ENCODE peak calls at places on chromosomes 2 and 18, in four cellular contexts. A, M, G and W are unnamed samples.

GRCh38 chr2:232838406-232838874 is 31.6 kb upstream of the SNORC start:
- DNase-seq in M (no peak), G (no peak), A (no peak), W (peak)

GRCh38 chr2:215712850-215713230 is 277.0 kb upstream of the FN1 start:
- DNase-seq in G (no peak), A (no peak), M (no peak), W (peak)

GRCh38 chr2:236178921-236179652 is 10.9 kb upstream of the GBX2 start:
- DNase-seq in M (peak), G (no peak), A (peak), W (no peak)

GRCh38 chr2:187188783-187189631 is 259.0 kb downstream of the CALCRL start:
- DNase-seq in A (no peak), M (no peak), G (no peak), W (no peak)

GRCh38 chr2:8103085-8103708 is 578.7 kb upstream of the ID2 start:
- DNase-seq in G (no peak), A (no peak), M (no peak), W (peak)

GRCh38 chr2:124678043-124678442 is 653.0 kb downstream of the CNTNAP5 start:
- DNase-seq in M (no peak), G (no peak), A (peak), W (peak)

GRCh38 chr2:98911376-98912154 is 24.5 kb downstream of the CRACDL start:
- DNase-seq in A (no peak), M (no peak), G (no peak), W (peak)

GRCh38 chr2:240605867-240606743 is 19.2 kb upstream of the GPR35 start:
- DNase-seq in M (no peak), A (no peak), G (no peak), W (no peak)

GRCh38 chr2:69081757-69082156 is 68.8 kb downstream of the ANTXR1 start:
- DNase-seq in M (no peak), A (no peak), G (no peak), W (no peak)

GRCh38 chr2:109324859-109325258 is 195.9 kb downstream of the SH3RF3 start:
- DNase-seq in A (no peak), M (no peak), G (no peak), W (peak)

GRCh38 chr2:233361298-233361697 is 7.0 kb downstream of the DGKD start:
- DNase-seq in M (no peak), A (no peak), G (no peak), W (no peak)

GRCh38 chr2:177711472-177712276 is 319.1 kb downstream of the AGPS start:
- DNase-seq in G (no peak), M (no peak), A (no peak), W (no peak)

GRCh38 chr2:74428675-74429074 is 7.1 kb downstream of the WDR54 start:
- DNase-seq in M (no peak), G (no peak), A (no peak), W (no peak)

GRCh38 chr2:11784747-11785610 is 38.5 kb downstream of the LPIN1 start:
- DNase-seq in M (peak), G (peak), A (peak), W (peak)

GRCh38 chr18:33201509-33201926 is 239.0 kb downstream of the CCDC178 start:
- DNase-seq in M (peak), G (peak), A (peak), W (no peak)

GRCh38 chr2:584863-585823 is 92.1 kb downstream of the TMEM18 start:
- DNase-seq in M (peak), G (no peak), A (no peak), W (no peak)

GRCh38 chr18:36724591-36725001 is 104.2 kb downstream of the TPGS2 start:
- DNase-seq in G (no peak), M (no peak), A (no peak), W (peak)

GRCh38 chr2:224837558-224837957 is 121.4 kb upstream of the CCDC195 start:
- DNase-seq in G (no peak), M (no peak), A (no peak), W (peak)

GRCh38 chr2:88212251-88212790 is 42.2 kb downstream of the THNSL2 start:
- DNase-seq in M (peak), G (no peak), A (peak), W (peak)

GRCh38 chr2:141055526-141055925 is 1075.3 kb downstream of the LRP1B start:
- DNase-seq in M (no peak), A (no peak), G (no peak), W (peak)

GRCh38 chr2:104849618-104850097 is 4.3 kb upstream of the POU3F3 start:
- DNase-seq in G (no peak), A (no peak), M (peak), W (peak)

GRCh38 chr2:233247744-233248143 is 3.7 kb upstream of the ATG16L1 start:
- DNase-seq in M (no peak), A (no peak), G (no peak), W (peak)

GRCh38 chr18:59821983-59822382 is 77.8 kb upstream of the PMAIP1 start:
- DNase-seq in A (no peak), G (no peak), M (no peak), W (peak)

GRCh38 chr2:147686365-147686764 is 158.5 kb upstream of the ACVR2A start:
- DNase-seq in A (no peak), M (no peak), G (no peak), W (no peak)

GRCh38 chr2:240138275-240138984 is 2.0 kb downstream of the OTOS start:
- DNase-seq in M (peak), G (no peak), A (no peak), W (peak)

GRCh38 chr18:34848156-34848555 is 138.1 kb downstream of the DTNA start:
- DNase-seq in G (no peak), M (no peak), A (no peak), W (no peak)

GRCh38 chr18:55547705-55548056 is 40.3 kb downstream of the TCF4 start:
- DNase-seq in A (no peak), M (no peak), G (no peak), W (no peak)

GRCh38 chr2:58432491-58433166 is 191.5 kb upstream of the FANCL start:
- DNase-seq in G (no peak), M (no peak), A (no peak), W (no peak)

GRCh38 chr2:172516299-172516698 is 39.6 kb upstream of the PDK1 start:
- DNase-seq in G (no peak), M (no peak), A (no peak), W (peak)

GRCh38 chr2:168912466-168913170 is 11.5 kb downstream of the G6PC2 start:
- DNase-seq in G (no peak), M (peak), A (no peak), W (peak)

GRCh38 chr2:80074321-80074720 is 230.2 kb downstream of the LRRTM1 start:
- DNase-seq in A (no peak), M (no peak), G (no peak), W (no peak)

GRCh38 chr18:76463358-76463757 is 31.7 kb downstream of the ZNF516 start:
- DNase-seq in A (no peak), M (no peak), G (no peak), W (no peak)

GRCh38 chr18:34840416-34840815 is 130.3 kb downstream of the DTNA start:
- DNase-seq in G (no peak), A (no peak), M (no peak), W (no peak)

GRCh38 chr2:108297436-108298141 is 8.9 kb downstream of the SULT1C2 start:
- DNase-seq in M (no peak), A (no peak), G (no peak), W (peak)

GRCh38 chr2:216535454-216535995 is 36.9 kb downstream of the RPL37A start:
- DNase-seq in G (no peak), M (no peak), A (no peak), W (peak)

GRCh38 chr2:197167608-197168287 is 142.8 kb downstream of the ANKRD44 start:
- DNase-seq in M (no peak), A (no peak), G (no peak), W (no peak)

GRCh38 chr2:197174539-197175094 is 136.0 kb downstream of the ANKRD44 start:
- DNase-seq in A (no peak), M (no peak), G (no peak), W (peak)

GRCh38 chr2:197168705-197169104 is 141.9 kb downstream of the ANKRD44 start:
- DNase-seq in A (peak), M (peak), G (no peak), W (peak)

GRCh38 chr2:197170137-197170682 is 140.4 kb downstream of the ANKRD44 start:
- DNase-seq in G (no peak), A (no peak), M (no peak), W (peak)

GRCh38 chr2:197171582-197171981 is 139.0 kb downstream of the ANKRD44 start:
- DNase-seq in M (no peak), G (no peak), A (no peak), W (no peak)
- H4K8ac ChIP-seq in M (no peak), G (no peak), A (no peak), W (no peak)

GRCh38 chr18:79791141-79791972 is 6.4 kb upstream of the KCNG2 start:
- DNase-seq in A (no peak), M (no peak), G (no peak), W (peak)

GRCh38 chr18:79789901-79790885 is 7.5 kb upstream of the KCNG2 start:
- DNase-seq in A (no peak), M (no peak), G (no peak), W (no peak)

GRCh38 chr18:79792988-79793355 is 4.8 kb upstream of the KCNG2 start:
- DNase-seq in M (no peak), A (no peak), G (no peak), W (no peak)

GRCh38 chr18:79794851-79795250 is 2.9 kb upstream of the KCNG2 start:
- DNase-seq in A (no peak), M (no peak), G (no peak), W (no peak)

GRCh38 chr18:79792096-79792987 is 5.4 kb upstream of the KCNG2 start:
- DNase-seq in A (no peak), G (no peak), M (no peak), W (no peak)
- H3K27ac ChIP-seq in A (no peak), G (no peak), M (no peak), W (peak)

GRCh38 chr2:237691200-237691907 is 64.0 kb downstream of the LRRFIP1 start:
- DNase-seq in M (peak), A (peak), G (no peak), W (no peak)

GRCh38 chr2:237687666-237688065 is 60.3 kb downstream of the LRRFIP1 start:
- DNase-seq in G (no peak), A (no peak), M (no peak), W (peak)

GRCh38 chr2:237688081-237688480 is 60.7 kb downstream of the LRRFIP1 start:
- DNase-seq in M (no peak), A (no peak), G (no peak), W (no peak)

GRCh38 chr2:237691908-237692600 is 64.7 kb downstream of the LRRFIP1 start:
- DNase-seq in A (peak), M (peak), G (peak), W (peak)

DNA sequence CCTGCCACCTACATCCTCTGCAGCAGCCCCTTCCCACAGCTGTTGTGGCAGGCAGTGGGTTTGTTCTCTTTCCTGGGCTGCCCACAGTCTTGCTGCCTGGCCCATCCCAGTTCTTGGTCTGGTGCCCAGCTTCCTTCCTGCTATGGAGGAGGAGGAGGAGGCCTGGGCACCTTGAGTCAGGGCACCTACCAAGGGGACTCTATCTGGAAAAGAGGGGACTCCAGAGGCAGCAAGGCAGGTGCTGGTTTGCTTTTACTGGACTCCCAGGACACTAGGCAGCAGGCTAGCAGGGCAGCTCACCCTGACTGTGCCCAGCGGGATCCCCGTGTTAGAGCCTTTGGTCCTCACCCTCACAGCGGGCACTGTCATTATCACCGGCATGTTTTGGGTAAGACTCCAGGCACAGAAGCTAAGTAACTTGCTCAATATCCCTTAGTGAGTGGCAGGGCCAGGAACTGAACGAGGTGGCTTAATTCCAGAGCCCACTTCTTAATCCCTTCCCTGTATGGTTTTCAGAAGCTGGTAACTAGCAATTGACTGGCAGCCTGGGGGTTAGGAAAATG is 62.3 kb downstream of the LRRFIP1 start:
- DNase-seq in G (no peak), A (no peak), M (no peak), W (no peak)
- H4K8ac ChIP-seq in G (no peak), A (no peak), M (no peak), W (peak)

DNA sequence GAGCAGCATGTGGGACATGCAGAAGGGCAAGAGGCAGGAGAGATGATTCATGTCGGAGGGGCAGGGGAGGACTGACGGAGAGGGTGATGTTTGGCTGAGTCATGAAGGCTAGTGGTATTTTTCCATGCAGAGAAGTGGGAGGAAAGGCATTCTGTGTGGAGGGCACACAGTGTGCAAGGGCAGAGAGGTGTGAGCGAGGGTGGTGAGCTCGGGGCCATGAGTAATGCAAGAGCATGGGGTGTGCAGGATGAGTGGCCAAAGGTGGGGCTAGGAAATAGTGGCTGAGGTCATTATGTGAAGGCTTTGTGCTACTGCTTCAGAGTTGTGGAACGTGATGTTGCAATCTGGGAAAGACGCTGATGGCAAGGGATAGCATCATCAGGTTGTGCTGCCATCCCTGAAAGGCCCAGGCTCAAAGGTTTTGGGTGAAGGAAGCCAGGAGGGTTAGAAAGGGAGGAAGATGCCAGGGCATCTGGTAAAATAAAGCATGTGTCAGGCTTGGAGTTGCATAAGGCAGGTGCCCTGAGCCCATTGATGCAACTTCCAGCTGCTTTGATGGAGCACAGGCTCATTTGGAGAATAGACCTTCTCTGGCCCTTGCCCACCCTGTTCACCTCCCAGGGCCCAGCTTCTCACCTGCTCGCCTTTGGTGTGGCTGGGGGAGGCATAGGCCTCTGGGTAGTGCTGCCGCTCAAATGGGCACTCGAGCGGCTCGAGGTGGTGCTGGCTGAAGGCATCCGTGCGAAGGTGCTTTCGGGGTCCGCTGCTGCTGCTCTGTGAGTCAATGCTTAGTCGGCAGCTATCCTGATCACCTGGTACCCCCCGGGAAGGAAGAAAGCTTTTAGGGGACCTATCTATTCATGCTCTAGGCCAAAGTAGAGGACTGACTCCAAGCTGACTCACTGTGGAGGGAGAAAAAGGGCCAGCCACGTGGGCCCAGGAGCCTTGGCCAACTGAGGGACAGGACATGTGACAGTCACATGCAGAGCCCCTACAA is 37.5 kb downstream of the PAX8 start:
- DNase-seq in G (peak), M (no peak), A (no peak), W (peak)
- H3K27ac ChIP-seq in G (no peak), M (no peak), A (no peak), W (peak)